ENCODE peak calls at places on chromosomes 3 and 15, in seven cellular contexts. D is endothelial cell of umbilical vein, V is testis, K is esophagus squamous epithelium, L is right lobe of liver, R is tibial nerve, C is upper lobe of left lung. Y is an unnamed sample.

GRCh38 chr3:195271116-195271858 is at the start of gene XXYLT1:
- DNase-seq in C (peak; percentile 99), K (peak; percentile 39), R (peak; percentile 79), D (peak; percentile 93), L (peak; percentile 92), V (peak; percentile 92), Y (peak; percentile 97)

GRCh38 chr3:43892535-43892934 is 201.8 kb downstream of the ABHD5 start:
- DNase-seq in V (no peak), K (no peak), C (no peak), R (no peak), D (no peak), L (no peak), Y (no peak)

GRCh38 chr3:108401836-108402235 is 105.5 kb downstream of the HHLA2 start:
- DNase-seq in R (no peak), C (no peak), K (no peak), L (no peak), D (no peak), V (no peak), Y (no peak)

GRCh38 chr3:125051715-125052581 is 3.8 kb downstream of the HEG1 start:
- DNase-seq in L (no peak), K (no peak), R (peak; percentile 26), V (peak; percentile 61), D (peak; percentile 88), C (no peak), Y (no peak)

GRCh38 chr3:114406922-114407321 is 113.1 kb downstream of the TIGIT start:
- DNase-seq in L (no peak), V (no peak), D (no peak), K (no peak), R (no peak), C (no peak), Y (no peak)

GRCh38 chr3:23804441-23805227 is 1.1 kb upstream of the UBE2E1 start:
- DNase-seq in D (no peak), C (no peak), R (no peak), K (no peak), L (no peak), V (no peak), Y (no peak)

GRCh38 chr3:141498592-141499223 is 11.9 kb downstream of the RASA2 start:
- DNase-seq in D (no peak), C (no peak), R (peak; percentile 17), V (no peak), K (peak; percentile 47), L (no peak), Y (no peak)

GRCh38 chr3:187295635-187296034 is 4.1 kb upstream of the MASP1 start:
- DNase-seq in R (no peak), K (no peak), C (no peak), D (no peak), V (no peak), L (no peak), Y (no peak)

GRCh38 chr3:125107861-125108567 is 52.2 kb upstream of the HEG1 start:
- DNase-seq in C (peak; percentile 32), R (no peak), V (no peak), D (peak; percentile 46), K (no peak), L (no peak), Y (no peak)

GRCh38 chr3:68306571-68306970 is 625.8 kb downstream of the TAFA4 start:
- DNase-seq in R (no peak), D (no peak), C (no peak), K (no peak), V (peak; percentile 16), L (no peak), Y (no peak)

GRCh38 chr3:192915724-192916123 is 1.9 kb downstream of the MB21D2 start:
- DNase-seq in K (no peak), C (no peak), L (no peak), R (no peak), D (no peak), V (no peak), Y (no peak)

GRCh38 chr3:115814778-115815380 is 191.6 kb downstream of the GAP43 start:
- DNase-seq in V (peak; percentile 90), D (peak; percentile 71), R (peak; percentile 67), C (no peak), L (peak; percentile 61), K (no peak), Y (peak; percentile 95)

GRCh38 chr15:92653836-92654524 is 1.6 kb downstream of the FAM174B start:
- DNase-seq in L (peak; percentile 52), C (no peak), D (peak; percentile 83), V (peak; percentile 56), R (no peak), K (no peak), Y (no peak)

GRCh38 chr3:153350420-153350819 is 188.4 kb downstream of the RAP2B start:
- DNase-seq in C (no peak), K (no peak), D (no peak), L (no peak), R (no peak), V (no peak), Y (no peak)

GRCh38 chr15:70826634-70827033 is 27.3 kb downstream of the LARP6 start:
- DNase-seq in C (no peak), L (peak; percentile 44), V (no peak), D (peak; percentile 36), K (no peak), R (peak; percentile 53), Y (peak; percentile 92)

GRCh38 chr3:190339130-190339529 is 16.9 kb upstream of the CLDN1 start:
- DNase-seq in D (peak; percentile 72), V (no peak), L (no peak), C (no peak), K (no peak), R (no peak), Y (no peak)

GRCh38 chr3:52339612-52340011 is 23.5 kb downstream of the DNAH1 start:
- DNase-seq in R (no peak), L (no peak), K (no peak), D (peak; percentile 74), C (no peak), V (peak; percentile 51), Y (no peak)

GRCh38 chr3:197795200-197795599 is 4.1 kb downstream of the LRCH3 start:
- DNase-seq in L (no peak), R (no peak), K (no peak), C (no peak), V (no peak), D (no peak), Y (peak; percentile 32)

GRCh38 chr3:71229905-71230657 is 353.4 kb downstream of the FOXP1 start:
- DNase-seq in C (no peak), V (no peak), K (no peak), R (no peak), D (peak; percentile 20), L (no peak), Y (no peak)

GRCh38 chr3:61411009-61411662 is 150.2 kb upstream of the PTPRG start:
- DNase-seq in V (no peak), L (no peak), C (no peak), K (no peak), D (no peak), R (no peak), Y (no peak)

GRCh38 chr15:47503884-47504283 is 213.4 kb upstream of the SEMA6D start:
- DNase-seq in R (no peak), C (no peak), V (no peak), D (no peak), L (no peak), K (no peak), Y (no peak)
- TF ChIP-seq POLR2A in R (no peak), C (no peak), V (no peak), D (no peak), L (no peak), K (no peak), Y (no peak)

GRCh38 chr3:99396651-99397050 is 241.7 kb upstream of the COL8A1 start:
- DNase-seq in R (no peak), V (no peak), C (no peak), L (no peak), K (no peak), D (no peak), Y (no peak)

GRCh38 chr3:99400352-99400751 is 238.0 kb upstream of the COL8A1 start:
- DNase-seq in L (no peak), K (no peak), C (no peak), D (no peak), R (no peak), V (no peak), Y (no peak)

DNA sequence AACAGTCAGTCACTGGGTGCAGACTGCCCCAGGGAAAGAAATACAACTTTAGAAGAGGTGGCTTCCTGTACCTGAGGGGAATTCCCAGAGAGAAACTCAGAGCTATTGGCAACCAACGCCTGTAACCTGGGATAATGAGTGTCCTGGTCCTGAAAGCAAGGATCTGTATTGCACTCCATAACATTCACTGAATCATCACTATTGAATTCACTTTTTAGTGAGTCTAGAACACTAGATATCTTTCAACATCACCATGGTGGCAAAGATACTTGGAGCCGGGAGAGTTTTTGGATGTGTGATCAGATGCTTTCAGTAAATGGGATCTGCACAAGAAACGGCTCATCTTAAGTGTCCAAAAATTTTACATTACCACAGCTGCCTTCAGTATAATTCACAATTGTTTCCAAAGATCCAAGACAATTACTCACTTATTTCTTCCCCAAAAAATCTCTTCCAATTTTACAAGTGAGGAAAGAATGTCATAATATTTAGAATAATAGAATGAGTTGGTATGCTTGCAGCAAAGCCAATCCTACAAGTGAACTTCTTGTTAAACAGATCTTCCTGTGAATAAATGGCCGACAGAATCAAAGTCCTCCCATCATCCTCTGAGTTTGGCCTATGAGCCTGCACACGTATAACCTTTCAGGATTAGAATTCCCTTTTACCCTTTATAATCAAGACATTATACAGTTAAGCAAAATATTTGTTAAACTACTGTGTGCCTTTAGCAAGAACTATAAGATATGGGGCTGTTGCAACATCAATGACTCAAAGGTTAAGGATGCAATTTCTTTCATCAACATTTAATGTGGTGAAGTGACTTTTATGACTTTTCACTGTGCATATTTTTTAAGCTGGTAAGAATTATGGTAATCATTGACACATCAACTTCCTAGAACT is 243.3 kb upstream of the COL8A1 start:
- DNase-seq in D (no peak), C (no peak), L (no peak), V (no peak), K (no peak), R (no peak), Y (no peak)
- H3K4me3 ChIP-seq in D (no peak overlapping the region), C (no peak overlapping the region), L (no peak overlapping the region), V (no peak overlapping the region), K (no peak overlapping the region), R (no peak overlapping the region), Y (no peak overlapping the region)

DNA sequence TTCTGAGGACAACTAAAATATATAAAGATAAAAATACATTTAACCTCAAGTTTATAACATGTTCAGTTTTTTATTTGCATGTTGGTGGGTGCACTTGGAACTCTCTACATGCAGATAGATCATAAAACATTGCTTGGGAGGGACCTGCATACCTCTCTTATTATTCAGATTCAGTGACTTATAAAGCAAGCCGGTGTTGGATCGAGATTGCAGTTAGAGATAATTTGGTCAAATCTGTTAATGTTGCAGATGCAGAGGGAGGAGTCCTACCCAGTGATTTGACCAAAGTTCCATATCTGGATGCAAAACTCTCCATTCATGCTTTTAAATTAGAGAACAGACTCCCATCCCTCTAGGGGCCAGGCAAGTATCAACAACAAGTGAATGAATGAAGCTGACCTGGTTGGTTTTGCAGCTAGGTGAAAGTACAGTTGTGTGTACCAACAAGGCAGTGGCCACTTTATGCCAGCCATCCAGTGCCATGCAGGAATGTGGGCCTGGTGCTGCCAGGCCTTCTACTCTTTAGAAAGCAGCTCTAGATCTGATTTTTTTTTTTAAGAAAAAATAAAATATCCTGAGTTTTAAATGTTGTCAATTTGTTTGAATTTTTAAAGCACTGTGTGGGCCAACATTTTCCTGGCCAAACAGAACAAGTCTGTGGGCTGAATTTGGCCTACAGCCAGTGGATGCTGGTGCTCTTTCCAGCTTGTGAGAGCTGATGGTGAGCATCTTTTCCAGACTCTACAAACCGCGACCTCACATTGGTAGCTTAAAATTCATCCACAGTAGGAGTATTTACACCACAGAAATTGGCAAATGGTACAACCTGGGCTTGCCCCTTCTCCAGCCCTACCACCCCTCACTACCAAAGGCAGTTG is 12.3 kb downstream of the CDIN1 start:
- DNase-seq in K (no peak), R (no peak), D (no peak), C (no peak), V (no peak), L (no peak), Y (no peak)
- TF ChIP-seq CTCF in K (no peak), R (no peak), D (no peak), C (no peak), V (no peak), L (no peak), Y (no peak)

GRCh38 chr3:49092948-49093852 is 671 bp downstream of the QRICH1 start:
- DNase-seq in L (peak; percentile 83), D (peak; percentile 83), K (no peak), V (peak; percentile 93), C (peak; percentile 97), R (peak; percentile 60), Y (peak; percentile 94)
- TF ChIP-seq POLR2A in L (no peak), D (no peak), K (no peak), V (no peak), C (no peak), R (no peak), Y (no peak)

Y was measured in lower leg skin.